ENCODE peak calls at places on chromosomes 4 and X, in six cellular contexts. J is choroid plexus epithelial cell, H is cardiac fibroblast, A is AG04449, K is AG04450, W is stomach. C is an unnamed sample.

GRCh38 chrX:6446588-6446987 is 88.3 kb downstream of the VCX3A start:
- DNase-seq in J (no peak), H (no peak), A (no peak), K (no peak), W (no peak), C (no peak)

GRCh38 chr4:107060388-107060787 is 24.3 kb upstream of the DKK2 start:
- DNase-seq in J (peak; percentile 16), H (peak; percentile 28), A (no peak), K (no peak), W (no peak), C (no peak)

GRCh38 chr4:88661724-88662123 is 35.9 kb downstream of the NAP1L5 start:
- DNase-seq in J (peak; percentile 72), H (peak; percentile 91), A (peak; percentile 65), K (peak; percentile 33), W (no peak), C (peak; percentile 72)

GRCh38 chr4:183659919-183660318 is 826 bp downstream of the TRAPPC11 start:
- DNase-seq in J (peak; percentile 10), H (peak; percentile 13), A (no peak), K (no peak), W (no peak), C (peak; percentile 24)

GRCh38 chr4:3863841-3864734 is 97.9 kb downstream of the ADRA2C start:
- DNase-seq in J (no peak), H (no peak), A (no peak), K (no peak), W (no peak), C (no peak)

GRCh38 chr4:80921441-80921840 is 109.1 kb upstream of the BMP3 start:
- DNase-seq in J (no peak), H (no peak), A (no peak), K (no peak), W (no peak), C (no peak)

GRCh38 chr4:86834901-86835300 is 14.3 kb downstream of the SLC10A6 start:
- DNase-seq in J (peak; percentile 76), H (no peak), A (no peak), K (peak; percentile 74), W (no peak), C (peak; percentile 97)

GRCh38 chr4:82500830-82501229 is 61.0 kb downstream of the TMEM150C start:
- DNase-seq in J (no peak), H (no peak), A (no peak), K (no peak), W (no peak), C (no peak)

GRCh38 chrX:118218079-118218478 is 101.5 kb upstream of the KLHL13 start:
- DNase-seq in J (no peak), H (no peak), A (no peak), K (no peak), W (no peak), C (no peak)

GRCh38 chrX:118215346-118215745 is 98.7 kb upstream of the KLHL13 start:
- DNase-seq in J (no peak), H (no peak), A (no peak), K (no peak), W (no peak), C (no peak)

GRCh38 chrX:118218940-118219339 is 102.3 kb upstream of the KLHL13 start:
- DNase-seq in J (no peak), H (no peak), A (no peak), K (no peak), W (no peak), C (no peak)

GRCh38 chrX:118216488-118216887 is 99.9 kb upstream of the KLHL13 start:
- DNase-seq in J (no peak), H (no peak), A (no peak), K (no peak), W (peak; percentile 29), C (no peak)

DNA sequence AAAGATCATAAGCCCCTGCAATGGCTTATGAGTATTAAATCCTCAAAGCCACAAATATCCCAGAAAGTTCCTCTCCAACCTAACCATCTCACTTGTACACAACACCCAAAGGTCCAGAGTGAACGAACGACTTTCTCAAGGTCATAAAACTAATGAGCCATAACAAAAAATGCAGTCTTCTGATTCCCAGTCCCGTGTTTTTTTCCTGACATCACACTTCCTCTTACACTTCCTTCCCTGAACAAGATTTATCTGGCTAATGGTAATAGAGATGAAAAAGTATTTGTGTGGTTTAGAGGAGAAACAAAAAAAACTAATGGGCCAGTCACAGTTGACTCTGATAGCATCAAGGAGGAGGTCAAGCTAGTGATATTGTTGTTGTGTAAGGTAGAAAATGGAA is 99.5 kb upstream of the KLHL13 start:
- DNase-seq in J (no peak), H (no peak), A (no peak), K (no peak), W (no peak), C (no peak)
- H3K4me3 ChIP-seq in J (no peak overlapping the region), H (no peak overlapping the region), A (no peak overlapping the region), K (no peak overlapping the region), W (no peak overlapping the region), C (no peak overlapping the region)

DNA sequence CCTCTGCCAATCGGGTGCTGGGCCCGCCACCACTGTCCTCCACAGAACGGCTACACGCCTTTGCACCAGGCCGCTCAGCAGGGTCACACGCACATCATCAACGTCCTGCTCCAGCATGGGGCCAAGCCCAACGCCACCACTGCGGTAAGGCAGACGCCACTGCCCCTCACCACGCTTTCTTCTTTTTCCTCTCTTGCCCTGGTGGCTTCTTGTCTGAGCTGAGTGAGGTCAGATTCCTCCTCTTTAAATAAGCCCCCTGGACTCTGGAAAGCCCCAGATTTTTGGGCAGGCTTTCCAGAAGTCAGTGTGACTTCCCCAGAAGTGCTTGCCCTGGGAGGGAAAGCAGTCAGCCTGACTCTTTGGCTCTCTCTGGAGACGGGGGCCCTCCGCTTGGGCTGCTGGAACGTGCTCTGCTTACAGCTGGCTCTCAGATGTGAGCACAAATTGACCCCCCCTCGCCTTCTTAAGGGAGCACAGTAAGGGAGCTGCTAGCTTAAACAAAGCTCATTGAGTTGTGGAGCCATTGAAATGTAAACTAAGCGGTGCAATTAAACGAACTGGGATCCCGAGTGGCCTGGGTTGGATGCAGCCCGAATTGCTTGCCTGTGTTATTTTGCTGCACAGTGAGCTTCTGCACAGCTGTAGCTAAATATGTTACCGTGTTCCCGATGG is 243.1 kb downstream of the ANK2 start:
- DNase-seq in J (peak; percentile 61), H (no peak), A (no peak), K (peak; percentile 57), W (no peak), C (peak; percentile 85)
- TF ChIP-seq CTCF in J (no peak), H (no peak), A (no peak), K (no peak), W (no peak), C (no peak)

DNA sequence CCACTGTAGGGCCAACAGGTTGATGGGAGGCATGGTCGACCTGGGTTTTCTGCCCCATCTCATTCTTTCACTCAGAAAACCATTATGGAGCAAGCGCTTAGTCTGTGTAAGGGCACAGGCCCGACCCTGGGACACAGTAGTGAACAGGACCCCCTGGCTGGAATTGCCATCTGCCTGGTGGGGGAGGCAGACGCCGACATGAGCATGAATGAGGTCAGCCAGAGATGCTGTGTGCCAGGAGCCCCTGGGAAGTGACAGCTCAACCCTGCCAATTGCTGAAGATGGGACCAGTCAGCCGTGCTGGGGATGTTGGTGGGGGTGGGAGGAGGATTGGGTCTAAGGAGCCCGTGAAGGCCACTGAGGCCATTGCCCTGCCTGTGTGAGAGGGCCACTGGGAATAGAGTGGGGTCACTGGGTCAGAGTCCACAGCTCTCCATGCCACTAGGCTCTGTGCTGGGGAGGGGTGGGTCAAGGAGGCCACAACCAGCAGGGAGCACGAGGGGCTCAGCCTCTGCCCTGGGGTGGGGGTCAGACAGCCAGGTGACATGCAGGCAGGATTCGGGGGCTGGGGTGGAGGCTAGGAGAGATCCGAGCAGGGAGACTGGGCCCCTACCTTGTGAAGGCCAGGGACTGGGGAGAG is 31.0 kb downstream of the ZNF185 start:
- DNase-seq in J (no peak), H (no peak), A (no peak), K (no peak), W (no peak), C (no peak)
- H3K4me3 ChIP-seq in J (no peak overlapping the region), H (no peak overlapping the region), A (no peak overlapping the region), K (no peak overlapping the region), W (no peak overlapping the region), C (no peak overlapping the region)

GRCh38 chrX:93422693-93423092 is 250.7 kb downstream of the NAP1L3 start:
- DNase-seq in J (no peak), H (peak; percentile 2), A (no peak), K (no peak), W (no peak), C (no peak)
- TF ChIP-seq CTCF in J (no peak), H (peak; percentile 4), A (no peak), K (no peak), W (no peak), C (no peak)

GRCh38 chrX:53089224-53089842 is 4.6 kb upstream of the KANTR start:
- DNase-seq in J (peak; percentile 80), H (peak; percentile 75), A (no peak), K (no peak), W (peak; percentile 57), C (peak; percentile 75)
- H3K4me3 ChIP-seq in J (peak overlapping the region; percentile 51), H (peak overlapping the region; percentile 26), A (peak overlapping the region; percentile 48), K (peak overlapping the region; percentile 47), W (peak overlapping the region; percentile 31), C (peak overlapping the region; percentile 37)

DNA sequence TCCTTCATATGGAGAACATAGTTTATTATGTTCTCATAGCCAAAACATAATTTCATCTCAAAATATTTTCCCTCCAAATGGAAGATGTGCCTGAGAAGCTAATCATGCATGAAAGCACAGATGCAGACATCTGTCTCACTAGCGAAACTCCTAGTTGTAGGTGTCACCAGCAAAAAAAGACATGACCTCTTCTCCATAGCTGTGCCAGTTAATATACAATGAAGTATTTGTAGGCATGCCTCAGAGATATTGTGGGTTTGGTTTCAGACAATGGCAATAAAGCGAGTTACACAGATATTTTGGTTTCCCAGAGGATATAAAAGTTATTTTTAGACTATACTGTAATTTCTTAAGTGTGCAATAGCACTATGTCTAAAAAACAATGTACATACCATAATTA is 47.1 kb downstream of the PDE5A start:
- DNase-seq in J (no peak), H (no peak), A (no peak), K (no peak), W (no peak), C (no peak)
- TF ChIP-seq CTCF in J (no peak), H (no peak), A (no peak), K (no peak), W (no peak), C (no peak)

GRCh38 chr4:185309770-185310169 is 86.0 kb downstream of the LRP2BP start:
- DNase-seq in J (no peak), H (no peak), A (no peak), K (no peak), W (no peak), C (no peak)
- H3K4me3 ChIP-seq in J (no peak overlapping the region), H (no peak overlapping the region), A (no peak overlapping the region), K (no peak overlapping the region), W (no peak overlapping the region), C (no peak overlapping the region)

DNA sequence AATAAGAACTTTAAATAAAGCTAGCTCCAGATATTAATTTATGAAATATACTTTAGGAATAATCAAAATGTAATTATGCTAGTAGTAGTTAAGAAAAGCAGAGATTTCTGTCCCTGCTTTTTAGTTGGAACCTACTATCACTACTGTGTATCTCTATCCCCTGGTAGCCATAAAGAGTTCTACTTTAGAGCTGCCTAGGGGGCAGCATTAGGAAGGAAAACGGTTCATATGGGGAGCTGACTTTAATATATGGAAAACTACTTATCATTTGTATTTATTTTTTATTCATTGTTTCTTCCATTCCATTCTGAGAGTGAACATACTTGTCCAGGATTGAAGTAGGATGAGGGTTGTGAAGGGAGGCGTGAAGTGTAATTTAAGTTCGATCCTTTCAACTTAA is 40.9 kb downstream of the CPEB2 start:
- DNase-seq in J (peak; percentile 55), H (peak; percentile 30), A (no peak), K (no peak), W (no peak), C (no peak)
- TF ChIP-seq CTCF in J (peak; percentile 52), H (peak; percentile 33), A (no peak), K (peak; percentile 31), W (no peak), C (no peak)

GRCh38 chr4:76781698-76782595 is 116.0 kb downstream of the SOWAHB start:
- DNase-seq in J (peak; percentile 97), H (peak; percentile 99), A (peak; percentile 94), K (peak; percentile 91), W (no peak), C (peak; percentile 97)
- H3K4me3 ChIP-seq in J (no peak overlapping the region), H (peak overlapping the region; percentile 47), A (peak overlapping the region; percentile 26), K (no peak overlapping the region), W (no peak overlapping the region), C (peak overlapping the region; percentile 3)

C was measured in foreskin fibroblast.